ENCODE peak calls at places on chromosome 16, in seven cellular contexts. P is HCT116, T is GM12878, W is A549, F is HepG2, E is K562, Q is SK-N-SH. Y is an unnamed sample.

GRCh38 chr16:54034684-54035083 is 251.9 kb downstream of the IRX3 start:
- DNase-seq in P (no peak), T (no peak), W (no peak), F (no peak), E (no peak), Q (no peak), Y (no peak)

GRCh38 chr16:68446941-68447675 is 1.2 kb downstream of the SMPD3 start:
- DNase-seq in P (no peak), T (no peak), W (no peak), F (no peak), E (no peak), Q (peak), Y (peak)

GRCh38 chr16:19295393-19295792 is 9.9 kb downstream of the CLEC19A start:
- DNase-seq in P (no peak), T (no peak), W (no peak), F (no peak), E (no peak), Q (no peak), Y (no peak)

GRCh38 chr16:7849891-7850290 is 517.2 kb downstream of the RBFOX1 start:
- DNase-seq in P (no peak), T (no peak), W (no peak), F (no peak), E (no peak), Q (no peak), Y (no peak)

GRCh38 chr16:11396241-11397048 is 51.2 kb downstream of the RMI2 start:
- DNase-seq in P (no peak), T (no peak), W (peak), F (peak), E (peak), Q (peak), Y (peak)

GRCh38 chr16:24848065-24848464 is 2.3 kb downstream of the SLC5A11 start:
- DNase-seq in P (peak), T (no peak), W (no peak), F (no peak), E (no peak), Q (no peak), Y (no peak)

GRCh38 chr16:19963306-19963705 is 78.7 kb upstream of the GPRC5B start:
- DNase-seq in P (no peak), T (no peak), W (no peak), F (no peak), E (no peak), Q (no peak), Y (no peak)

GRCh38 chr16:19094542-19095365 is 19.0 kb upstream of the ITPRIPL2 start:
- DNase-seq in P (peak), T (no peak), W (peak), F (peak), E (peak), Q (no peak), Y (peak)

GRCh38 chr16:13093676-13094075 is 192.3 kb downstream of the SHISA9 start:
- DNase-seq in P (no peak), T (no peak), W (no peak), F (no peak), E (no peak), Q (no peak), Y (peak)

GRCh38 chr16:65531475-65531874 is 409.6 kb upstream of the CDH11 start:
- DNase-seq in P (no peak), T (no peak), W (no peak), F (no peak), E (no peak), Q (no peak), Y (no peak)

GRCh38 chr16:89687092-89687940 is 827 bp downstream of the CDK10 start:
- DNase-seq in P (no peak), T (peak), W (peak), F (peak), E (peak), Q (no peak), Y (peak)

GRCh38 chr16:86427327-86427935 is 82.9 kb upstream of the FOXF1 start:
- DNase-seq in P (no peak), T (no peak), W (no peak), F (no peak), E (no peak), Q (no peak), Y (no peak)

GRCh38 chr16:57749101-57749692 is 13.6 kb downstream of the KATNB1 start:
- DNase-seq in P (no peak), T (no peak), W (no peak), F (no peak), E (no peak), Q (no peak), Y (no peak)

GRCh38 chr16:57531253-57531575 is 5.2 kb downstream of the CCDC102A start:
- DNase-seq in P (no peak), T (no peak), W (no peak), F (no peak), E (no peak), Q (peak), Y (no peak)

GRCh38 chr16:19589771-19590302 is 34.3 kb downstream of the VPS35L start:
- DNase-seq in P (no peak), T (no peak), W (peak), F (peak), E (no peak), Q (no peak), Y (no peak)

GRCh38 chr16:56277040-56277439 is 85.8 kb downstream of the GNAO1 start:
- DNase-seq in P (no peak), T (no peak), W (peak), F (peak), E (no peak), Q (peak), Y (peak)

GRCh38 chr16:11333696-11334095 is 11.6 kb upstream of the RMI2 start:
- DNase-seq in P (no peak), T (no peak), W (no peak), F (no peak), E (no peak), Q (no peak), Y (no peak)

GRCh38 chr16:78081341-78081740 is 18.1 kb upstream of the WWOX start:
- DNase-seq in P (no peak), T (no peak), W (no peak), F (no peak), E (no peak), Q (no peak), Y (no peak)

GRCh38 chr16:69334696-69335095 is 4.3 kb upstream of the PDF start:
- DNase-seq in P (no peak), T (no peak), W (no peak), F (no peak), E (no peak), Q (no peak), Y (no peak)

GRCh38 chr16:49560018-49560830 is 186.6 kb downstream of the C16orf78 start:
- DNase-seq in P (no peak), T (no peak), W (no peak), F (no peak), E (no peak), Q (no peak), Y (no peak)

GRCh38 chr16:11139624-11140375 is 116.2 kb downstream of the SOCS1 start:
- DNase-seq in P (peak), T (no peak), W (no peak), F (peak), E (no peak), Q (no peak), Y (no peak)

GRCh38 chr16:11333010-11333409 is 12.2 kb upstream of the RMI2 start:
- DNase-seq in P (no peak), T (no peak), W (no peak), F (no peak), E (no peak), Q (no peak), Y (no peak)

GRCh38 chr16:72443809-72444208 is 271.9 kb upstream of the PMFBP1 start:
- DNase-seq in P (no peak), T (no peak), W (no peak), F (no peak), E (no peak), Q (no peak), Y (no peak)

GRCh38 chr16:20638711-20639335 is 58.7 kb downstream of the ACSM1 start:
- DNase-seq in P (no peak), T (no peak), W (no peak), F (no peak), E (no peak), Q (no peak), Y (no peak)

GRCh38 chr16:59259074-59259963 is 525.2 kb upstream of the GOT2 start:
- DNase-seq in P (no peak), T (no peak), W (no peak), F (no peak), E (no peak), Q (no peak), Y (no peak)

DNA sequence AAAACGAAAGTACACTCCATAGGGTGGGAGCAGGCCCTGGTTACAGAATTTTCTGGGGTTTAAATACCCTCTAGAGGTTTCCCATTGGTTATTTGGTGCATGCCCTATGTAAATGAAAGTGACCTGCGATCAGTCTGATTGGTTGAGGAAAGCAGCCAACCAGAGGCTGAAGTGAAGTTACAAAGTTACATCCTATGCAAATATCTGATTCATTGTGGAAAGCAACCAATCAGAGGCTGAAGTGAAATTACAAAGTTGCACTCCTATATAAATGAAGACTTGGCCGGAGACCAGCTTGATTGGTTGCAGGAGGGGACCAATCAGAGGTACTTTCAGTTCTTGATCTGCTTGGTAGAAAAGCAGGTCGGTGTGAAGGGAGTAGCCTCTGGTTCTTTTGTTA is 24.4 kb downstream of the NAA60 start:
- DNase-seq in P (no peak), T (no peak), W (no peak), F (no peak), E (no peak), Q (no peak), Y (peak)
- H3K4me2 ChIP-seq in P (no peak), T (no peak), W (no peak), F (no peak), E (no peak), Q (no peak), Y (no peak)

GRCh38 chr16:27401768-27402568 is at the start of gene IL21R:
- DNase-seq in P (no peak), T (peak), W (no peak), F (no peak), E (peak), Q (peak), Y (no peak)
- TF ChIP-seq REST in P (no peak), T (no peak), W (no peak), F (no peak), E (no peak), Q (no peak), Y (no peak)

GRCh38 chr16:22004321-22004720 is 3.4 kb upstream of the PDZD9 start:
- DNase-seq in P (no peak), T (no peak), W (no peak), F (no peak), E (no peak), Q (no peak), Y (no peak)

GRCh38 chr16:21997693-21998480 is 3.0 kb downstream of the PDZD9 start:
- DNase-seq in P (no peak), T (no peak), W (no peak), F (no peak), E (no peak), Q (no peak), Y (no peak)

GRCh38 chr16:22003195-22003594 is 2.3 kb upstream of the PDZD9 start:
- DNase-seq in P (no peak), T (no peak), W (no peak), F (no peak), E (no peak), Q (no peak), Y (no peak)

GRCh38 chr16:22005746-22006145 is 2.2 kb upstream of the MOSMO start:
- DNase-seq in P (no peak), T (no peak), W (no peak), F (no peak), E (no peak), Q (no peak), Y (no peak)

DNA sequence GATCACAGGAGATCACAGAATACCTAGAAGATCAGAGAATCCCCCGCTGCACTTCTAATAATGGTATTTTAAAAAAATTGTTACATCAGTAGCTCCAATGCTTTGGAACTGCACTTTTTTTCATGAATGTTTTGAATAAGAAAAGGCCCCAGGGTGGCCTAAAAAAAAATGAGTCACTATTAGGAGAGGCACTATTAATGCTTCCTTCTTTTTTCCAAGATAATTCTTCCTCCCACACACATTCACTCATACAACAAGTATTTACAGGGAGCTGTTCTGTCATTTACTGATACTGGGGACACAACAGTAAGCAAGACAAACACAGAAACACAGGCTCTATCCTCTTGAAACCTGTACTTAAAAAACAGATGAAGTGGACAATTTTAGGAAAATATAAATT is 675 bp upstream of the PDZD9 start:
- DNase-seq in P (no peak), T (no peak), W (no peak), F (no peak), E (peak), Q (no peak), Y (no peak)
- H3K4me2 ChIP-seq in P (peak), T (no peak), W (peak), F (peak), E (no peak), Q (peak), Y (peak)

GRCh38 chr16:85170066-85171003 is 58.1 kb upstream of the CIBAR2 start:
- DNase-seq in P (no peak), T (no peak), W (no peak), F (no peak), E (peak), Q (peak), Y (no peak)

GRCh38 chr16:85167589-85168537 is 55.6 kb upstream of the CIBAR2 start:
- DNase-seq in P (no peak), T (no peak), W (peak), F (peak), E (no peak), Q (no peak), Y (peak)

GRCh38 chr16:85169333-85170065 is 57.2 kb upstream of the CIBAR2 start:
- DNase-seq in P (no peak), T (no peak), W (no peak), F (no peak), E (peak), Q (peak), Y (no peak)

GRCh38 chr16:85166699-85167588 is 54.7 kb upstream of the CIBAR2 start:
- DNase-seq in P (no peak), T (no peak), W (no peak), F (peak), E (no peak), Q (no peak), Y (no peak)

GRCh38 chr16:85168732-85169256 is 56.5 kb upstream of the CIBAR2 start:
- DNase-seq in P (no peak), T (no peak), W (no peak), F (no peak), E (peak), Q (peak), Y (peak)
- TF ChIP-seq REST in P (no peak), T (no peak), W (no peak), F (no peak), E (no peak), Q (no peak), Y (no peak)

GRCh38 chr16:48536600-48537200 is 73.3 kb downstream of the N4BP1 start:
- DNase-seq in P (no peak), T (no peak), W (no peak), F (no peak), E (no peak), Q (no peak), Y (no peak)

GRCh38 chr16:48535369-48535787 is 74.6 kb downstream of the N4BP1 start:
- DNase-seq in P (no peak), T (no peak), W (no peak), F (no peak), E (no peak), Q (no peak), Y (no peak)

GRCh38 chr16:48534601-48535340 is 75.2 kb downstream of the N4BP1 start:
- DNase-seq in P (no peak), T (no peak), W (no peak), F (no peak), E (no peak), Q (no peak), Y (no peak)

GRCh38 chr16:48537275-48537674 is 72.7 kb downstream of the N4BP1 start:
- DNase-seq in P (no peak), T (no peak), W (no peak), F (no peak), E (no peak), Q (no peak), Y (no peak)

DNA sequence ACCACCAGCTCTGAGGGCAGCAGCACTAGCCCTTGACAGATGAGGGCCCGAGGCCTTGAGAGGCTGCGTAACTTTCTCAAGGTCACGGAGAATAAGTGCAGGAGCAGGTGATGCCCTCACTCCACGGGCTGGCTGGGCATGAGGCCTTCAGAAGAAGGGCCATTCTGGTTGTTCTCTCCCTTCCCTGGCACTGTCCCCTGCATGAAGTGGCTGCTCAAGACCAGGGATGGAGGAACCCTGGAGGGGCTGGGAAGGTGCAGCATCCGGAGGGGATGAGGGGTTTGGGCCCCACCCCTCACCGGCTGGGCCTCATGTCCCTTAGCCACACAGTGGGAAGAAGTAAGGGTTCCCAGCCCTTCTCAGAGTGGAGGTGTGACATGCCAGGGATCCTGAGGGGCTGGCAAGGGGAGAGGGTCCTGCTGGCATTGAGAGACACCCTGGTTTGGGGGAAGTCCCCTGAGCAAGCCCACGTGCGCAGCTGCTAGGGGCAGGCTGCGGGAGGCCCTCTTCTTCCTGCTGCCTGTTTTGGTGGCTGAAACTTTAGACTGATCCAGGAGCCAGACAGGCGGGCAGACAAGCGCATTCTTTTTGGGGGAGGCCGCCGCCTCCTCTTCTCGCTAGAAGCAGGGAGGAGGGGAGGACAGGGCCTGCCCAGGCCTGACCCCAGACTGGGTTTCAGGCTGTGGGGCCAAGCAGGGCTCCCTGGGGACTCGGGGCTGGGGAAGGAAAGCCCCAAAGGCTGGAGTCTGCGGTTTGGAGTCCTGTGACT is 74.0 kb downstream of the N4BP1 start:
- DNase-seq in P (no peak), T (peak), W (no peak), F (peak), E (no peak), Q (no peak), Y (peak)
- H3K4me2 ChIP-seq in P (no peak), T (peak), W (no peak), F (peak), E (no peak), Q (no peak), Y (no peak)

DNA sequence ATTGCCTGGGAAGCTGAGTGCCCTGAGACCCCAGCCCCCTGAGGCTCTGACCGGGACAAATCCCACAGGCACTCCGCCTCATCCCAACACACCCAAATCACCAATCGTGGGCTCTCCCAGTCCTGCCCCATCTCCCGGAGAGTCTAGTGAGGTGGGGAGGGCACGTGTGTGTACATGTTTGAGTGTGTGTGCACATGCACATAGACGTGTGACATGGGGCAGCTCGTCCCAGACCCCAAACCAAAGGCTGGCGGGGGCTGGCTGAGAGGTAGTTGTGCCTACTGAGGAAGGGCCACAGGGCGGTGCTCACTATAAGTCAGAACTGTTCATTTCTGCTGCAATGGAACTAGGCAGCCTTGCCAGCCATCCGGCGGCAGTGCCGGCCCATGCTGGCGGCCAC is 8.6 kb downstream of the SNAI3 start:
- DNase-seq in P (no peak), T (no peak), W (no peak), F (no peak), E (no peak), Q (no peak), Y (no peak)
- TF ChIP-seq REST in P (no peak), T (no peak), W (no peak), F (no peak), E (no peak), Q (no peak), Y (no peak)